ENCODE peak calls at places on chromosome 2, in ten cellular contexts. W is ovary, B is Peyer's patch, N is neural progenitor cell, Z is coronary artery, C is NB4, V is IMR-90, O is fibroblast of lung, L is astrocyte, J is fibroblast of pulmonary artery. S is an unnamed sample.

GRCh38 chr2:215361876-215362561 is 50.2 kb downstream of the ATIC start:
- DNase-seq in W (no peak), L (no peak), Z (no peak), B (no peak), N (no peak), O (peak; percentile 35), J (no peak), C (no peak), V (peak; percentile 17), S (no peak)

GRCh38 chr2:8015848-8016580 is 665.8 kb upstream of the ID2 start:
- DNase-seq in L (no peak), N (no peak), V (no peak), C (no peak), B (no peak), Z (no peak), O (no peak), J (no peak), W (no peak), S (no peak)

GRCh38 chr2:205883965-205884364 is 201.7 kb downstream of the NRP2 start:
- DNase-seq in J (no peak), O (no peak), V (no peak), C (no peak), B (no peak), W (no peak), Z (no peak), N (no peak), L (no peak), S (no peak)

GRCh38 chr2:30206461-30207430 is 24.6 kb upstream of the LBH start:
- DNase-seq in W (no peak), O (no peak), L (no peak), J (no peak), C (no peak), V (no peak), Z (no peak), B (no peak), N (peak; percentile 23), S (no peak)

GRCh38 chr2:138037090-138037489 is 72.8 kb downstream of the HNMT start:
- DNase-seq in B (no peak), C (no peak), N (no peak), J (no peak), V (no peak), Z (no peak), O (no peak), L (no peak), W (no peak), S (no peak)

GRCh38 chr2:200624660-200625059 is 38.8 kb downstream of the AOX1 start:
- DNase-seq in B (no peak), C (no peak), O (peak; percentile 52), N (no peak), Z (no peak), W (no peak), L (no peak), V (peak; percentile 89), J (peak; percentile 85), S (no peak)

GRCh38 chr2:150211164-150211631 is 276.3 kb downstream of the RND3 start:
- DNase-seq in V (peak; percentile 89), O (peak; percentile 88), Z (no peak), L (peak; percentile 87), B (no peak), J (peak; percentile 73), C (no peak), N (no peak), W (no peak), S (no peak)

GRCh38 chr2:104969564-104969963 is 68.3 kb upstream of the MRPS9 start:
- DNase-seq in B (no peak), L (peak; percentile 2), N (peak; percentile 29), C (peak; percentile 25), Z (no peak), V (no peak), J (no peak), W (no peak), O (peak; percentile 12), S (no peak)

GRCh38 chr2:37168217-37168981 is 11.6 kb upstream of the EIF2AK2 start:
- DNase-seq in N (peak; percentile 56), J (peak; percentile 62), V (peak; percentile 55), Z (no peak), L (peak; percentile 23), O (peak; percentile 39), C (peak; percentile 75), W (no peak), B (peak; percentile 52), S (no peak)

GRCh38 chr2:211745295-211746097 is 793.1 kb downstream of the ERBB4 start:
- DNase-seq in V (peak; percentile 49), L (peak; percentile 34), C (peak; percentile 69), J (peak; percentile 72), Z (no peak), B (peak; percentile 62), O (peak; percentile 53), N (peak; percentile 76), W (no peak), S (no peak)

GRCh38 chr2:223585691-223586090 is 16.5 kb downstream of the SCG2 start:
- DNase-seq in L (peak; percentile 41), N (no peak), B (no peak), Z (no peak), J (peak; percentile 67), O (peak; percentile 42), C (no peak), V (peak; percentile 28), W (no peak), S (no peak)

GRCh38 chr2:25655316-25655715 is 18.1 kb downstream of the DTNB start:
- DNase-seq in W (no peak), V (no peak), B (no peak), O (no peak), C (no peak), L (no peak), Z (no peak), J (no peak), N (no peak), S (no peak)

GRCh38 chr2:201858781-201859180 is 52.4 kb downstream of the CDK15 start:
- DNase-seq in O (peak; percentile 94), Z (no peak), J (no peak), V (peak; percentile 57), W (peak; percentile 68), B (no peak), L (peak; percentile 90), C (peak; percentile 79), N (peak; percentile 86), S (no peak)

GRCh38 chr2:128940378-128940777 is 621.7 kb upstream of the HS6ST1 start:
- DNase-seq in B (no peak), Z (no peak), O (no peak), L (no peak), N (no peak), W (no peak), J (no peak), V (no peak), C (no peak), S (no peak)
- H3K4me3 ChIP-seq in B (no peak overlapping the region), Z (no peak overlapping the region), O (no peak overlapping the region), L (no peak overlapping the region), N (no peak overlapping the region), W (no peak overlapping the region), J (no peak overlapping the region), V (no peak overlapping the region), C (no peak overlapping the region), S (no peak overlapping the region)

DNA sequence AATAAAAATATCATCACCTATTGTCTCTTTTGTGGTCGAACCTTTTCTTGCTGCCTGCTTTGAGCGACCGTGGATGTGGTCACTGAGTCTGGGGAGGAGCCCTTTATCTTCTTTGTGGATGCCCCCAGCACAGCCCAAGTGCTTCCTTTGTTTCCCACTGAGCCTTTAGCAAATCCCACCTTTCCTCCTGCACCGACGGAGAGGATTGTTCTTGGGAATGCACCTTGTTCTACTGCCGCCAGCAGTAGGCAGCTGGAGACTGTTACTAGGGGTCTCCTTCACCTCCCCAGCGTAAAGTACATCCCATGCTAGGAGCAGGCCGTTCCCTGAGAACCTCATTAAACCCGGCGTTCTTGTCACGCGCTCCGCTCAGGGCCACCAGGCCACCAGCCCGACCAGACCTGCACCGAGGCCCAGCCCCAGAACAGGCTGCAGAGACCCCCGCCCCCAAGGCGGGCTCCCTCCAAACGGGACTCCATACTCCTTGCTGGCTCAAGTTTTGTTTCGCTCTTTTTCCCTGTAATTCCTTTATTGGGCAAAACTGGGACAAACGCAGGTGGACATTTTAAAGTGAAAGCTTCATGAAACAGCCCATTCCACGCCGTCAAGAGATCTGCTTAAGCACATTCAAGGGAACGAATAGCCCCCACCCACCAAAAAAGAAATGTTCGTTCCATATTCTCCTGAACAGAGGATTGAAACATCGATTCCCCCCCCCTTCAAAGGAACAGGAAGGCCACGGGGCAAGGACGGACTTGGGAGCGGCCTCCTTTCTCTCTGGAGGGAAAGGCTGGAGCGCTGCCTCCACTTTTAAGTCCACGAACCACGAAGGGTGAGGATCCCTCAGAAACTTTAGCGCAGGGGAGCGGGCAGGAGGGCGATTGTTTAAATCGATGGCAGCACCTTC is 1.1 kb upstream of the MAT2A start:
- DNase-seq in W (peak; percentile 73), N (peak; percentile 75), J (peak; percentile 38), O (peak; percentile 39), C (peak; percentile 88), L (no peak), B (peak; percentile 79), Z (peak; percentile 81), V (no peak), S (peak; percentile 66)
- TF ChIP-seq CTCF in W (no peak), N (no peak), J (no peak), O (no peak), C (peak; percentile 4), L (no peak), B (no peak), Z (no peak), V (no peak), S (peak; percentile 66)

GRCh38 chr2:12151716-12152115 is 405.3 kb downstream of the LPIN1 start:
- DNase-seq in C (no peak), V (no peak), Z (no peak), L (peak; percentile 17), O (no peak), B (no peak), N (no peak), J (no peak), W (no peak), S (no peak)

GRCh38 chr2:12152888-12153287 is 406.5 kb downstream of the LPIN1 start:
- DNase-seq in B (no peak), W (no peak), C (no peak), V (no peak), L (no peak), J (no peak), Z (no peak), N (no peak), O (no peak), S (no peak)

DNA sequence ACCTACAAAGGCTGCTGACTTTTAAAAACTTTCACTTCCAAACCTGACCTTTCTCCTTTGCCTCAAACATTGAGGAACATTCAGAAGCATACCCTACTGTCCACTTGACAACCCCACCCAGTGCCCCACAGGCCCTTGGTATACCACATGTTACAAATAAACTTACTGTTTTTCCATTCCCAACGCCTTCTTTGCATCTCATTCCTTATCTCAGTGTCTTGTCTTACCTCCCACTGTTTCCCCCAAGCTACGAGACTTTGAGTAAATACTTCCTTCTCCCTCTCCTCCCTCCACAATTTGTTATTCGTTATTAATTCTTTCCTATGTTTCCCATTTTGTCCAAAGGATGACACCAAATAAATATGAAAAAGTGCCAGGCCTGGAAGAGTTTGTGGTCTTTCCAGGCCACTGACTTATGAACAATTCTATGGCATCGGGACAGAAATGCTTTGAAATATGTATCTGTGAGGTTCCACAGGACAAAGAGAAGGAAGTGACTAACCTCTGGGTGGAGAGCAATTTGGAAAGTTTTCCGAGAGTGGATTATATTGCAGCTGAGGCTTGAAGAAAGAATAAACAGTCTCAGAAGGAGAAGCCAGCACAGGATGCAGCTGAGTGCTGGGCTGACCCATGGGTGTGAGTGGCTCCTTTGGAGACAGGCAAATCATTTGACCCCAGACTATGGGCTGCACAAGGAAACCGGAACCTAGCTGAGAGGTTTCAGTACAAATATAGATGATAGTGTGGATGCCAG is 409.1 kb downstream of the LPIN1 start:
- DNase-seq in N (no peak), B (no peak), V (peak; percentile 93), Z (no peak), O (peak; percentile 90), W (no peak), J (peak; percentile 92), C (no peak), L (peak; percentile 87), S (no peak)
- H3K4me3 ChIP-seq in N (no peak overlapping the region), B (no peak overlapping the region), V (no peak overlapping the region), Z (no peak overlapping the region), O (no peak overlapping the region), W (no peak overlapping the region), J (no peak overlapping the region), C (no peak overlapping the region), L (no peak overlapping the region), S (no peak overlapping the region)

GRCh38 chr2:238139841-238140439 is 1.5 kb downstream of the KLHL30 start:
- DNase-seq in W (no peak), V (no peak), L (no peak), J (no peak), Z (no peak), N (no peak), O (no peak), B (no peak), C (no peak), S (no peak)
- TF ChIP-seq CTCF in W (no peak), V (no peak), L (no peak), J (no peak), Z (no peak), N (no peak), O (no peak), B (no peak), C (no peak), S (no peak)